ENCODE peak calls at places on chromosomes 2 and 18, in five cellular contexts. One of them, this sample, is unnamed.

GRCh38 chr2:72561621-72562318 is 264.1 kb downstream of the EXOC6B start:
- DNase-seq in IMR-90: peak; percentile 68
- DNase-seq in H1: no peak
- DNase-seq in trophoblast cell: peak; percentile 20
- DNase-seq in H9: no peak
- DNase-seq in this sample: no peak

GRCh38 chr2:72979896-72980295 is 62.6 kb downstream of the EMX1 start:
- DNase-seq in IMR-90: no peak
- DNase-seq in H1: no peak
- DNase-seq in trophoblast cell: no peak
- DNase-seq in H9: no peak
- DNase-seq in this sample: no peak

GRCh38 chr2:178528647-178529046 is 48.4 kb downstream of the PLEKHA3 start:
- DNase-seq in IMR-90: no peak
- DNase-seq in H1: no peak
- DNase-seq in trophoblast cell: no peak
- DNase-seq in H9: no peak
- DNase-seq in this sample: no peak

GRCh38 chr2:48205137-48205798 is 299.0 kb upstream of the FBXO11 start:
- DNase-seq in IMR-90: peak; percentile 8
- DNase-seq in H1: no peak
- DNase-seq in trophoblast cell: no peak
- DNase-seq in H9: no peak
- DNase-seq in this sample: peak; percentile 31

GRCh38 chr2:168137510-168138180 is 109.8 kb downstream of the STK39 start:
- DNase-seq in IMR-90: no peak
- DNase-seq in H1: no peak
- DNase-seq in trophoblast cell: no peak
- DNase-seq in H9: no peak
- DNase-seq in this sample: no peak

GRCh38 chr2:171482877-171483276 is 39.4 kb upstream of the CYBRD1 start:
- DNase-seq in IMR-90: peak; percentile 27
- DNase-seq in H1: no peak
- DNase-seq in trophoblast cell: peak; percentile 58
- DNase-seq in H9: peak; percentile 45
- DNase-seq in this sample: peak; percentile 6

GRCh38 chr2:236177604-236177966 is 9.4 kb upstream of the GBX2 start:
- DNase-seq in IMR-90: peak; percentile 16
- DNase-seq in H1: peak; percentile 91
- DNase-seq in trophoblast cell: peak; percentile 36
- DNase-seq in H9: peak; percentile 89
- DNase-seq in this sample: peak; percentile 59

GRCh38 chr2:172293952-172294351 is 133.4 kb upstream of the ITGA6 start:
- DNase-seq in IMR-90: peak; percentile 62
- DNase-seq in H1: no peak
- DNase-seq in trophoblast cell: no peak
- DNase-seq in H9: no peak
- DNase-seq in this sample: no peak

GRCh38 chr18:8952796-8953760 is 149.4 kb upstream of the NDUFV2 start:
- DNase-seq in IMR-90: peak; percentile 92
- DNase-seq in H1: no peak
- DNase-seq in trophoblast cell: peak; percentile 74
- DNase-seq in H9: no peak
- DNase-seq in this sample: no peak

GRCh38 chr18:21933931-21934765 is 193.6 kb downstream of the MIB1 start:
- DNase-seq in IMR-90: no peak
- DNase-seq in H1: no peak
- DNase-seq in trophoblast cell: no peak
- DNase-seq in H9: peak; percentile 65
- DNase-seq in this sample: no peak

GRCh38 chr2:66445781-66446177 is 10.9 kb downstream of the MEIS1 start:
- DNase-seq in IMR-90: no peak
- DNase-seq in H1: peak; percentile 72
- DNase-seq in trophoblast cell: no peak
- DNase-seq in H9: peak; percentile 67
- DNase-seq in this sample: no peak

GRCh38 chr18:5064846-5065245 is 132.2 kb downstream of the AKAIN1 start:
- DNase-seq in IMR-90: no peak
- DNase-seq in H1: no peak
- DNase-seq in trophoblast cell: no peak
- DNase-seq in H9: no peak
- DNase-seq in this sample: no peak

GRCh38 chr18:66077066-66077465 is 326.3 kb downstream of the CDH7 start:
- DNase-seq in IMR-90: no peak
- DNase-seq in H1: no peak
- DNase-seq in trophoblast cell: no peak
- DNase-seq in H9: no peak
- DNase-seq in this sample: no peak

GRCh38 chr2:9547272-9547991 is 8.2 kb downstream of the ADAM17 start:
- DNase-seq in IMR-90: peak; percentile 45
- DNase-seq in H1: no peak
- DNase-seq in trophoblast cell: no peak
- DNase-seq in H9: no peak
- DNase-seq in this sample: no peak

GRCh38 chr2:126359494-126359893 is 296.5 kb upstream of the GYPC start:
- DNase-seq in IMR-90: peak; percentile 4
- DNase-seq in H1: no peak
- DNase-seq in trophoblast cell: no peak
- DNase-seq in H9: no peak
- DNase-seq in this sample: no peak

GRCh38 chr2:8605350-8606065 is 76.3 kb upstream of the ID2 start:
- DNase-seq in IMR-90: peak; percentile 85
- DNase-seq in H1: no peak
- DNase-seq in trophoblast cell: no peak
- DNase-seq in H9: no peak
- DNase-seq in this sample: no peak

GRCh38 chr2:180607501-180608060 is 372.8 kb upstream of the UBE2E3 start:
- DNase-seq in IMR-90: no peak
- DNase-seq in H1: no peak
- DNase-seq in trophoblast cell: no peak
- DNase-seq in H9: no peak
- DNase-seq in this sample: no peak

GRCh38 chr2:216551234-216551633 is 52.6 kb downstream of the RPL37A start:
- DNase-seq in IMR-90: peak; percentile 88
- DNase-seq in H1: no peak
- DNase-seq in trophoblast cell: no peak
- DNase-seq in H9: no peak
- DNase-seq in this sample: no peak

GRCh38 chr18:79400091-79400590 is 4.4 kb downstream of the NFATC1 start:
- DNase-seq in IMR-90: no peak
- DNase-seq in H1: peak; percentile 58
- DNase-seq in trophoblast cell: no peak
- DNase-seq in H9: no peak
- DNase-seq in this sample: no peak

GRCh38 chr18:43129946-43130523 is 14.6 kb upstream of the RIT2 start:
- DNase-seq in IMR-90: no peak
- DNase-seq in H1: no peak
- DNase-seq in trophoblast cell: no peak
- DNase-seq in H9: no peak
- DNase-seq in this sample: no peak

GRCh38 chr2:232563580-232563979 is 13.1 kb downstream of the EIF4E2 start:
- DNase-seq in IMR-90: peak; percentile 77
- DNase-seq in H1: no peak
- DNase-seq in trophoblast cell: peak; percentile 79
- DNase-seq in H9: no peak
- DNase-seq in this sample: no peak

GRCh38 chr2:165758276-165758675 is 35.8 kb downstream of the GALNT3 start:
- DNase-seq in IMR-90: no peak
- DNase-seq in H1: no peak
- DNase-seq in trophoblast cell: no peak
- DNase-seq in H9: no peak
- DNase-seq in this sample: no peak

GRCh38 chr2:27856386-27856785 is 33.8 kb downstream of the RBKS start:
- DNase-seq in IMR-90: no peak
- DNase-seq in H1: no peak
- DNase-seq in trophoblast cell: no peak
- DNase-seq in H9: no peak
- DNase-seq in this sample: no peak

GRCh38 chr2:169361706-169362345 is 508 bp downstream of the LRP2 start:
- DNase-seq in IMR-90: no peak
- DNase-seq in H1: peak; percentile 73
- DNase-seq in trophoblast cell: no peak
- DNase-seq in H9: peak; percentile 53
- DNase-seq in this sample: peak; percentile 38

GRCh38 chr2:239913632-239914417 is 111.3 kb downstream of the NDUFA10 start:
- DNase-seq in IMR-90: no peak
- DNase-seq in H1: peak; percentile 17
- DNase-seq in trophoblast cell: no peak
- DNase-seq in H9: peak; percentile 9
- DNase-seq in this sample: no peak

GRCh38 chr2:109475531-109476210 is 138.1 kb downstream of the SEPTIN10 start:
- DNase-seq in IMR-90: peak; percentile 80
- DNase-seq in H1: no peak
- DNase-seq in trophoblast cell: no peak
- DNase-seq in H9: no peak
- DNase-seq in this sample: no peak

GRCh38 chr2:160489096-160489495 is 4.5 kb downstream of the RBMS1 start:
- DNase-seq in IMR-90: peak; percentile 47
- DNase-seq in H1: no peak
- DNase-seq in trophoblast cell: no peak
- DNase-seq in H9: no peak
- DNase-seq in this sample: no peak

GRCh38 chr2:44639399-44639798 is 277.7 kb downstream of the CAMKMT start:
- DNase-seq in IMR-90: no peak
- DNase-seq in H1: no peak
- DNase-seq in trophoblast cell: no peak
- DNase-seq in H9: no peak
- DNase-seq in this sample: no peak
- H4K8ac ChIP-seq in IMR-90: no peak overlapping the region
- H4K8ac ChIP-seq in H1: no peak overlapping the region
- H4K8ac ChIP-seq in trophoblast cell: no peak overlapping the region
- H4K8ac ChIP-seq in H9: no peak overlapping the region
- H4K8ac ChIP-seq in this sample: no peak overlapping the region

GRCh38 chr2:29322011-29322410 is 206.8 kb downstream of the CLIP4 start:
- DNase-seq in IMR-90: no peak
- DNase-seq in H1: no peak
- DNase-seq in trophoblast cell: no peak
- DNase-seq in H9: no peak
- DNase-seq in this sample: no peak

GRCh38 chr2:29326926-29327325 is 211.7 kb downstream of the CLIP4 start:
- DNase-seq in IMR-90: no peak
- DNase-seq in H1: no peak
- DNase-seq in trophoblast cell: no peak
- DNase-seq in H9: no peak
- DNase-seq in this sample: no peak

GRCh38 chr2:29325544-29325943 is 210.3 kb downstream of the CLIP4 start:
- DNase-seq in IMR-90: no peak
- DNase-seq in H1: no peak
- DNase-seq in trophoblast cell: no peak
- DNase-seq in H9: no peak
- DNase-seq in this sample: no peak

GRCh38 chr2:29323301-29323700 is 208.1 kb downstream of the CLIP4 start:
- DNase-seq in IMR-90: no peak
- DNase-seq in H1: no peak
- DNase-seq in trophoblast cell: no peak
- DNase-seq in H9: no peak
- DNase-seq in this sample: peak; percentile 54

GRCh38 chr2:29323961-29324360 is 208.7 kb downstream of the CLIP4 start:
- DNase-seq in IMR-90: peak; percentile 9
- DNase-seq in H1: no peak
- DNase-seq in trophoblast cell: no peak
- DNase-seq in H9: no peak
- DNase-seq in this sample: no peak
- H3K4me2 ChIP-seq in IMR-90: no peak overlapping the region
- H3K4me2 ChIP-seq in H1: no peak overlapping the region
- H3K4me2 ChIP-seq in trophoblast cell: no peak overlapping the region
- H3K4me2 ChIP-seq in H9: no peak overlapping the region
- H3K4me2 ChIP-seq in this sample: no peak overlapping the region

GRCh38 chr2:137963535-137964065 is 673 bp upstream of the HNMT start:
- DNase-seq in IMR-90: no peak
- DNase-seq in H1: no peak
- DNase-seq in trophoblast cell: no peak
- DNase-seq in H9: no peak
- DNase-seq in this sample: no peak
- H4K8ac ChIP-seq in IMR-90: peak overlapping the region; percentile 99
- H4K8ac ChIP-seq in H1: no peak overlapping the region
- H4K8ac ChIP-seq in trophoblast cell: no peak overlapping the region
- H4K8ac ChIP-seq in H9: no peak overlapping the region
- H4K8ac ChIP-seq in this sample: no peak overlapping the region

GRCh38 chr2:227716501-227716900 is 1.3 kb downstream of the SLC19A3 start:
- DNase-seq in IMR-90: no peak
- DNase-seq in H1: no peak
- DNase-seq in trophoblast cell: no peak
- DNase-seq in H9: no peak
- DNase-seq in this sample: no peak

GRCh38 chr2:227720680-227721079 is 2.9 kb upstream of the SLC19A3 start:
- DNase-seq in IMR-90: no peak
- DNase-seq in H1: no peak
- DNase-seq in trophoblast cell: no peak
- DNase-seq in H9: no peak
- DNase-seq in this sample: no peak

GRCh38 chr2:227719637-227720036 is 1.8 kb upstream of the SLC19A3 start:
- DNase-seq in IMR-90: no peak
- DNase-seq in H1: no peak
- DNase-seq in trophoblast cell: no peak
- DNase-seq in H9: no peak
- DNase-seq in this sample: no peak

DNA sequence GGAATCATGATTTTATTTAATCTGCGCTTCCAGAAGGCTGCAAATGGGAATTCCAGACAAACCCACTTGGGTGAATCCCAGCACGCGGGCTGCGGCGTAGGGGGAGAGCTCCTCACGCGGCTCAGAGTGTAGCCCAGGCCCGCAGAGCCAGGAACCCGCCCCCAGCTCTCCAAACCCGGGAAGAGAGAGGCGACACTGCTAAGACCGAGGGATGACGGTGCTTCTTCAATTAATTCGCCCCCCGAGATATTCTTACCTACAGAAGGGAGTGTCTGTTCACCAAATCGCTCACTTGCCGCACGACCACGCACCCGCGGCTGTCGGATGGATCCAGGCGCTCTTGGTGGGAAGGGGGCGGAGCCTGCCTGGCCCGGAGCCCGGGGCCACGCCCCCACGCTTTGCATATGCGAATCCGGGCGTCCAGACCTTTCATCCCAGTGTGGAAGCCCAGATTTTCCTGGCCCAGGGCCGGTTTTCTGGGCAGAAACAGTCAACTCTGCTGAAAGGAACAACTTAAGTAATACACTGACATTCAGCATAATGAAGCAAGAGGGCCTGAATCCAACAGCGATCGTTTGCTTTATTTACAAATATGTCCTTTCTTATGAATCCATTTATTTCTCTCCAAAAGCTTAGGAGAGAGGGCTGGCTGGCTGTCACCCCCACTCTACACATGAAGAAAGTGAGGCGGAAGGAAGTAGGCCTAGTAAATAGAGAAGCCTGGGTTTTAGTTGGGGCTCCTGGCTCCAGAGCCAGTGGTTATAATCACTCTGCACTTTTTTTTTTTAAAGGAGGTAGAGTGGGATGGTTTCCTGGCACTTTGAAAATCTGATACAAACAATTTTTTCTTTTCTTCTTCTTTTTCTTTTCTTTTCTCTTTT is at the start of gene SLC19A3:
- DNase-seq in IMR-90: peak; percentile 50
- DNase-seq in H1: peak; percentile 91
- DNase-seq in trophoblast cell: peak; percentile 64
- DNase-seq in H9: peak; percentile 92
- DNase-seq in this sample: peak; percentile 63
- H3K4me2 ChIP-seq in IMR-90: peak within 1 kb of the TSS; percentile 93
- H3K4me2 ChIP-seq in H1: peak within 1 kb of the TSS; percentile 89
- H3K4me2 ChIP-seq in trophoblast cell: peak within 1 kb of the TSS; percentile 87
- H3K4me2 ChIP-seq in H9: peak within 1 kb of the TSS; percentile 71
- H3K4me2 ChIP-seq in this sample: peak within 1 kb of the TSS; percentile 81

GRCh38 chr2:42961948-42962347 is 169.6 kb upstream of the HAAO start:
- DNase-seq in IMR-90: no peak
- DNase-seq in H1: no peak
- DNase-seq in trophoblast cell: no peak
- DNase-seq in H9: no peak
- DNase-seq in this sample: no peak
- H4K8ac ChIP-seq in IMR-90: no peak overlapping the region
- H4K8ac ChIP-seq in H1: peak overlapping the region; percentile 73
- H4K8ac ChIP-seq in trophoblast cell: no peak overlapping the region
- H4K8ac ChIP-seq in H9: no peak overlapping the region
- H4K8ac ChIP-seq in this sample: no peak overlapping the region